ENCODE peak calls at places on chromosome 7, in nine cellular contexts. One of them, this sample, is unnamed.

GRCh38 chr7:152435384-152436278 is at the start of gene KMT2C:
- DNase-seq in lower lobe of right lung: peak
- DNase-seq in posterior cingulate gyrus: peak
- DNase-seq in mucosa of gallbladder: peak
- DNase-seq in fibroblast of the aortic adventitia: peak
- DNase-seq in GM10248: peak
- DNase-seq in activated CD8-positive, alpha-beta T cell treated with anti-CD3 and anti-CD28 coated beads for 36 hours: peak
- DNase-seq in HEK293T: peak
- DNase-seq in activated CD8-positive, alpha-beta memory T cell treated with anti-CD3 and anti-CD28 coated beads for 4 hours: no peak
- DNase-seq in this sample: peak

GRCh38 chr7:122383934-122384333 is 79.4 kb upstream of the FEZF1 start:
- DNase-seq in GM10248: no peak
- DNase-seq in HEK293T: no peak
- DNase-seq in lower lobe of right lung: no peak
- DNase-seq in mucosa of gallbladder: no peak
- DNase-seq in posterior cingulate gyrus: no peak
- DNase-seq in activated CD8-positive, alpha-beta T cell treated with anti-CD3 and anti-CD28 coated beads for 36 hours: no peak
- DNase-seq in activated CD8-positive, alpha-beta memory T cell treated with anti-CD3 and anti-CD28 coated beads for 4 hours: no peak
- DNase-seq in fibroblast of the aortic adventitia: no peak
- DNase-seq in this sample: no peak

GRCh38 chr7:41272664-41273063 is 430.2 kb downstream of the INHBA start:
- DNase-seq in posterior cingulate gyrus: no peak
- DNase-seq in mucosa of gallbladder: no peak
- DNase-seq in activated CD8-positive, alpha-beta memory T cell treated with anti-CD3 and anti-CD28 coated beads for 4 hours: no peak
- DNase-seq in lower lobe of right lung: no peak
- DNase-seq in fibroblast of the aortic adventitia: no peak
- DNase-seq in activated CD8-positive, alpha-beta T cell treated with anti-CD3 and anti-CD28 coated beads for 36 hours: no peak
- DNase-seq in HEK293T: no peak
- DNase-seq in GM10248: no peak
- DNase-seq in this sample: no peak

GRCh38 chr7:26614503-26614902 is 249.9 kb downstream of the SKAP2 start:
- DNase-seq in HEK293T: no peak
- DNase-seq in posterior cingulate gyrus: no peak
- DNase-seq in mucosa of gallbladder: no peak
- DNase-seq in fibroblast of the aortic adventitia: no peak
- DNase-seq in GM10248: no peak
- DNase-seq in activated CD8-positive, alpha-beta T cell treated with anti-CD3 and anti-CD28 coated beads for 36 hours: no peak
- DNase-seq in activated CD8-positive, alpha-beta memory T cell treated with anti-CD3 and anti-CD28 coated beads for 4 hours: no peak
- DNase-seq in lower lobe of right lung: no peak
- DNase-seq in this sample: no peak

GRCh38 chr7:120550494-120551048 is 277.6 kb downstream of the KCND2 start:
- DNase-seq in GM10248: no peak
- DNase-seq in fibroblast of the aortic adventitia: peak
- DNase-seq in mucosa of gallbladder: no peak
- DNase-seq in lower lobe of right lung: no peak
- DNase-seq in activated CD8-positive, alpha-beta memory T cell treated with anti-CD3 and anti-CD28 coated beads for 4 hours: no peak
- DNase-seq in posterior cingulate gyrus: no peak
- DNase-seq in activated CD8-positive, alpha-beta T cell treated with anti-CD3 and anti-CD28 coated beads for 36 hours: no peak
- DNase-seq in HEK293T: no peak
- DNase-seq in this sample: no peak

GRCh38 chr7:33932832-33933468 is 27.6 kb downstream of the BMPER start:
- DNase-seq in activated CD8-positive, alpha-beta memory T cell treated with anti-CD3 and anti-CD28 coated beads for 4 hours: peak
- DNase-seq in fibroblast of the aortic adventitia: peak
- DNase-seq in posterior cingulate gyrus: peak
- DNase-seq in lower lobe of right lung: peak
- DNase-seq in mucosa of gallbladder: peak
- DNase-seq in HEK293T: peak
- DNase-seq in activated CD8-positive, alpha-beta T cell treated with anti-CD3 and anti-CD28 coated beads for 36 hours: peak
- DNase-seq in GM10248: peak
- DNase-seq in this sample: peak

GRCh38 chr7:83547526-83547925 is 101.4 kb downstream of the SEMA3E start:
- DNase-seq in activated CD8-positive, alpha-beta T cell treated with anti-CD3 and anti-CD28 coated beads for 36 hours: no peak
- DNase-seq in posterior cingulate gyrus: no peak
- DNase-seq in fibroblast of the aortic adventitia: peak
- DNase-seq in GM10248: no peak
- DNase-seq in HEK293T: peak
- DNase-seq in lower lobe of right lung: no peak
- DNase-seq in mucosa of gallbladder: peak
- DNase-seq in activated CD8-positive, alpha-beta memory T cell treated with anti-CD3 and anti-CD28 coated beads for 4 hours: no peak
- DNase-seq in this sample: no peak

GRCh38 chr7:129202058-129202777 is 13.8 kb downstream of the SMO start:
- DNase-seq in lower lobe of right lung: no peak
- DNase-seq in activated CD8-positive, alpha-beta T cell treated with anti-CD3 and anti-CD28 coated beads for 36 hours: no peak
- DNase-seq in HEK293T: no peak
- DNase-seq in GM10248: no peak
- DNase-seq in posterior cingulate gyrus: no peak
- DNase-seq in mucosa of gallbladder: no peak
- DNase-seq in fibroblast of the aortic adventitia: no peak
- DNase-seq in activated CD8-positive, alpha-beta memory T cell treated with anti-CD3 and anti-CD28 coated beads for 4 hours: no peak
- DNase-seq in this sample: no peak

GRCh38 chr7:39741942-39742623 is 118.7 kb downstream of the RALA start:
- DNase-seq in lower lobe of right lung: peak
- DNase-seq in fibroblast of the aortic adventitia: peak
- DNase-seq in GM10248: no peak
- DNase-seq in activated CD8-positive, alpha-beta T cell treated with anti-CD3 and anti-CD28 coated beads for 36 hours: peak
- DNase-seq in mucosa of gallbladder: no peak
- DNase-seq in activated CD8-positive, alpha-beta memory T cell treated with anti-CD3 and anti-CD28 coated beads for 4 hours: no peak
- DNase-seq in HEK293T: peak
- DNase-seq in posterior cingulate gyrus: no peak
- DNase-seq in this sample: no peak

GRCh38 chr7:151244156-151244870 is 4.2 kb downstream of the SMARCD3 start:
- DNase-seq in mucosa of gallbladder: peak
- DNase-seq in lower lobe of right lung: peak
- DNase-seq in activated CD8-positive, alpha-beta T cell treated with anti-CD3 and anti-CD28 coated beads for 36 hours: peak
- DNase-seq in HEK293T: peak
- DNase-seq in posterior cingulate gyrus: no peak
- DNase-seq in GM10248: peak
- DNase-seq in fibroblast of the aortic adventitia: peak
- DNase-seq in activated CD8-positive, alpha-beta memory T cell treated with anti-CD3 and anti-CD28 coated beads for 4 hours: no peak
- DNase-seq in this sample: peak

GRCh38 chr7:31408120-31408729 is 67.7 kb upstream of the NEUROD6 start:
- DNase-seq in HEK293T: no peak
- DNase-seq in activated CD8-positive, alpha-beta memory T cell treated with anti-CD3 and anti-CD28 coated beads for 4 hours: no peak
- DNase-seq in lower lobe of right lung: no peak
- DNase-seq in fibroblast of the aortic adventitia: peak
- DNase-seq in activated CD8-positive, alpha-beta T cell treated with anti-CD3 and anti-CD28 coated beads for 36 hours: no peak
- DNase-seq in posterior cingulate gyrus: no peak
- DNase-seq in mucosa of gallbladder: no peak
- DNase-seq in GM10248: no peak
- DNase-seq in this sample: no peak

GRCh38 chr7:37510043-37510634 is 61.5 kb upstream of the ELMO1 start:
- DNase-seq in HEK293T: peak
- DNase-seq in lower lobe of right lung: no peak
- DNase-seq in posterior cingulate gyrus: no peak
- DNase-seq in activated CD8-positive, alpha-beta T cell treated with anti-CD3 and anti-CD28 coated beads for 36 hours: peak
- DNase-seq in mucosa of gallbladder: no peak
- DNase-seq in GM10248: peak
- DNase-seq in fibroblast of the aortic adventitia: peak
- DNase-seq in activated CD8-positive, alpha-beta memory T cell treated with anti-CD3 and anti-CD28 coated beads for 4 hours: no peak
- DNase-seq in this sample: peak

GRCh38 chr7:110889363-110889762 is 201.6 kb upstream of the LRRN3 start:
- DNase-seq in activated CD8-positive, alpha-beta T cell treated with anti-CD3 and anti-CD28 coated beads for 36 hours: no peak
- DNase-seq in posterior cingulate gyrus: no peak
- DNase-seq in mucosa of gallbladder: no peak
- DNase-seq in fibroblast of the aortic adventitia: no peak
- DNase-seq in GM10248: no peak
- DNase-seq in HEK293T: no peak
- DNase-seq in activated CD8-positive, alpha-beta memory T cell treated with anti-CD3 and anti-CD28 coated beads for 4 hours: no peak
- DNase-seq in lower lobe of right lung: no peak
- DNase-seq in this sample: no peak

GRCh38 chr7:135726911-135727673 is 894 bp downstream of the SLC13A4 start:
- DNase-seq in posterior cingulate gyrus: no peak
- DNase-seq in activated CD8-positive, alpha-beta memory T cell treated with anti-CD3 and anti-CD28 coated beads for 4 hours: no peak
- DNase-seq in lower lobe of right lung: no peak
- DNase-seq in activated CD8-positive, alpha-beta T cell treated with anti-CD3 and anti-CD28 coated beads for 36 hours: no peak
- DNase-seq in HEK293T: no peak
- DNase-seq in GM10248: no peak
- DNase-seq in mucosa of gallbladder: no peak
- DNase-seq in fibroblast of the aortic adventitia: no peak
- DNase-seq in this sample: no peak

GRCh38 chr7:151408839-151409554 is 841 bp downstream of the WDR86 start:
- DNase-seq in mucosa of gallbladder: peak
- DNase-seq in posterior cingulate gyrus: peak
- DNase-seq in lower lobe of right lung: peak
- DNase-seq in activated CD8-positive, alpha-beta memory T cell treated with anti-CD3 and anti-CD28 coated beads for 4 hours: no peak
- DNase-seq in HEK293T: no peak
- DNase-seq in fibroblast of the aortic adventitia: no peak
- DNase-seq in activated CD8-positive, alpha-beta T cell treated with anti-CD3 and anti-CD28 coated beads for 36 hours: peak
- DNase-seq in GM10248: no peak
- DNase-seq in this sample: no peak

GRCh38 chr7:42876182-42877068 is 35.4 kb downstream of the C7orf25 start:
- DNase-seq in mucosa of gallbladder: peak
- DNase-seq in lower lobe of right lung: no peak
- DNase-seq in posterior cingulate gyrus: no peak
- DNase-seq in activated CD8-positive, alpha-beta memory T cell treated with anti-CD3 and anti-CD28 coated beads for 4 hours: no peak
- DNase-seq in activated CD8-positive, alpha-beta T cell treated with anti-CD3 and anti-CD28 coated beads for 36 hours: peak
- DNase-seq in HEK293T: peak
- DNase-seq in GM10248: peak
- DNase-seq in fibroblast of the aortic adventitia: peak
- DNase-seq in this sample: peak

GRCh38 chr7:91892099-91892788 is 11.7 kb upstream of the MTERF1 start:
- DNase-seq in HEK293T: no peak
- DNase-seq in activated CD8-positive, alpha-beta memory T cell treated with anti-CD3 and anti-CD28 coated beads for 4 hours: no peak
- DNase-seq in posterior cingulate gyrus: no peak
- DNase-seq in fibroblast of the aortic adventitia: no peak
- DNase-seq in mucosa of gallbladder: no peak
- DNase-seq in GM10248: no peak
- DNase-seq in lower lobe of right lung: no peak
- DNase-seq in activated CD8-positive, alpha-beta T cell treated with anti-CD3 and anti-CD28 coated beads for 36 hours: no peak
- DNase-seq in this sample: no peak

GRCh38 chr7:149794665-149795064 is 21.3 kb upstream of the ZNF467 start:
- DNase-seq in activated CD8-positive, alpha-beta T cell treated with anti-CD3 and anti-CD28 coated beads for 36 hours: no peak
- DNase-seq in activated CD8-positive, alpha-beta memory T cell treated with anti-CD3 and anti-CD28 coated beads for 4 hours: no peak
- DNase-seq in mucosa of gallbladder: no peak
- DNase-seq in posterior cingulate gyrus: no peak
- DNase-seq in fibroblast of the aortic adventitia: no peak
- DNase-seq in lower lobe of right lung: no peak
- DNase-seq in GM10248: no peak
- DNase-seq in HEK293T: no peak
- DNase-seq in this sample: no peak

GRCh38 chr7:113730309-113730955 is 188.4 kb downstream of the PPP1R3A start:
- DNase-seq in activated CD8-positive, alpha-beta memory T cell treated with anti-CD3 and anti-CD28 coated beads for 4 hours: no peak
- DNase-seq in mucosa of gallbladder: no peak
- DNase-seq in fibroblast of the aortic adventitia: peak
- DNase-seq in HEK293T: no peak
- DNase-seq in activated CD8-positive, alpha-beta T cell treated with anti-CD3 and anti-CD28 coated beads for 36 hours: no peak
- DNase-seq in GM10248: no peak
- DNase-seq in posterior cingulate gyrus: no peak
- DNase-seq in lower lobe of right lung: no peak
- DNase-seq in this sample: no peak

GRCh38 chr7:7970620-7971307 is 2.2 kb downstream of the GLCCI1 start:
- DNase-seq in activated CD8-positive, alpha-beta T cell treated with anti-CD3 and anti-CD28 coated beads for 36 hours: no peak
- DNase-seq in GM10248: no peak
- DNase-seq in posterior cingulate gyrus: no peak
- DNase-seq in lower lobe of right lung: no peak
- DNase-seq in HEK293T: peak
- DNase-seq in activated CD8-positive, alpha-beta memory T cell treated with anti-CD3 and anti-CD28 coated beads for 4 hours: no peak
- DNase-seq in mucosa of gallbladder: no peak
- DNase-seq in fibroblast of the aortic adventitia: peak
- DNase-seq in this sample: no peak

GRCh38 chr7:27346531-27347260 is 104.1 kb downstream of the EVX1 start:
- DNase-seq in lower lobe of right lung: no peak
- DNase-seq in HEK293T: peak
- DNase-seq in posterior cingulate gyrus: no peak
- DNase-seq in GM10248: no peak
- DNase-seq in fibroblast of the aortic adventitia: peak
- DNase-seq in activated CD8-positive, alpha-beta T cell treated with anti-CD3 and anti-CD28 coated beads for 36 hours: no peak
- DNase-seq in activated CD8-positive, alpha-beta memory T cell treated with anti-CD3 and anti-CD28 coated beads for 4 hours: no peak
- DNase-seq in mucosa of gallbladder: peak
- DNase-seq in this sample: no peak

GRCh38 chr7:131905574-131905973 is 349.1 kb upstream of the PODXL start:
- DNase-seq in HEK293T: no peak
- DNase-seq in fibroblast of the aortic adventitia: no peak
- DNase-seq in posterior cingulate gyrus: no peak
- DNase-seq in mucosa of gallbladder: no peak
- DNase-seq in lower lobe of right lung: no peak
- DNase-seq in GM10248: no peak
- DNase-seq in activated CD8-positive, alpha-beta memory T cell treated with anti-CD3 and anti-CD28 coated beads for 4 hours: no peak
- DNase-seq in activated CD8-positive, alpha-beta T cell treated with anti-CD3 and anti-CD28 coated beads for 36 hours: no peak
- DNase-seq in this sample: no peak

GRCh38 chr7:28919510-28919909 is 38.6 kb downstream of the TRIL start:
- DNase-seq in lower lobe of right lung: no peak
- DNase-seq in fibroblast of the aortic adventitia: no peak
- DNase-seq in activated CD8-positive, alpha-beta memory T cell treated with anti-CD3 and anti-CD28 coated beads for 4 hours: no peak
- DNase-seq in mucosa of gallbladder: no peak
- DNase-seq in GM10248: no peak
- DNase-seq in activated CD8-positive, alpha-beta T cell treated with anti-CD3 and anti-CD28 coated beads for 36 hours: no peak
- DNase-seq in posterior cingulate gyrus: no peak
- DNase-seq in HEK293T: no peak
- DNase-seq in this sample: no peak

GRCh38 chr7:17434841-17435692 is 136.6 kb downstream of the AHR start:
- DNase-seq in activated CD8-positive, alpha-beta T cell treated with anti-CD3 and anti-CD28 coated beads for 36 hours: no peak
- DNase-seq in HEK293T: no peak
- DNase-seq in mucosa of gallbladder: no peak
- DNase-seq in fibroblast of the aortic adventitia: no peak
- DNase-seq in GM10248: no peak
- DNase-seq in activated CD8-positive, alpha-beta memory T cell treated with anti-CD3 and anti-CD28 coated beads for 4 hours: no peak
- DNase-seq in posterior cingulate gyrus: no peak
- DNase-seq in lower lobe of right lung: no peak
- DNase-seq in this sample: no peak

GRCh38 chr7:140074780-140075179 is 12.0 kb upstream of the PARP12 start:
- DNase-seq in mucosa of gallbladder: no peak
- DNase-seq in GM10248: no peak
- DNase-seq in fibroblast of the aortic adventitia: peak
- DNase-seq in HEK293T: no peak
- DNase-seq in activated CD8-positive, alpha-beta T cell treated with anti-CD3 and anti-CD28 coated beads for 36 hours: no peak
- DNase-seq in posterior cingulate gyrus: no peak
- DNase-seq in activated CD8-positive, alpha-beta memory T cell treated with anti-CD3 and anti-CD28 coated beads for 4 hours: no peak
- DNase-seq in lower lobe of right lung: no peak
- DNase-seq in this sample: no peak

This sample was measured in GM13976.